ENCODE peak calls at places on chromosomes 5 and 9, in seven cellular contexts. U is A549, M is sigmoid colon, R is stomach, C is K562, D is suprapubic skin, T is GM12878. V is an unnamed sample.

GRCh38 chr5:127673401-127673800 is 24.5 kb downstream of the CTXN3 start:
- DNase-seq in U (no peak), M (no peak), R (no peak), C (no peak), D (no peak), T (no peak), V (no peak)

GRCh38 chr9:33164138-33164809 is 2.9 kb downstream of the B4GALT1 start:
- DNase-seq in U (no peak), M (no peak), R (no peak), C (no peak), D (no peak), T (no peak), V (peak)

GRCh38 chr5:132501961-132502931 is 11.7 kb upstream of the IRF1 start:
- DNase-seq in U (no peak), M (no peak), R (peak), C (no peak), D (no peak), T (no peak), V (peak)

GRCh38 chr9:133731876-133732321 is 6.3 kb downstream of the SARDH start:
- DNase-seq in U (peak), M (no peak), R (peak), C (peak), D (no peak), T (no peak), V (no peak)

GRCh38 chr5:104606258-104606829 is 1043.8 kb upstream of the NUDT12 start:
- DNase-seq in U (no peak), M (no peak), R (no peak), C (no peak), D (no peak), T (no peak), V (no peak)

GRCh38 chr9:125747765-125748510 is 765 bp downstream of the PBX3 start:
- DNase-seq in U (peak), M (peak), R (peak), C (peak), D (no peak), T (no peak), V (peak)

GRCh38 chr5:133977161-133977787 is 8.8 kb upstream of the C5orf15 start:
- DNase-seq in U (no peak), M (no peak), R (peak), C (no peak), D (no peak), T (peak), V (no peak)

GRCh38 chr5:19547640-19548039 is 440.4 kb downstream of the CDH18 start:
- DNase-seq in U (no peak), M (no peak), R (no peak), C (no peak), D (no peak), T (no peak), V (no peak)

GRCh38 chr5:92505145-92505544 is 1075.9 kb downstream of the NR2F1-AS1 start:
- DNase-seq in U (no peak), M (no peak), R (no peak), C (no peak), D (no peak), T (no peak), V (no peak)

GRCh38 chr9:14705079-14705478 is 11.8 kb upstream of the ZDHHC21 start:
- DNase-seq in U (no peak), M (no peak), R (no peak), C (no peak), D (no peak), T (no peak), V (no peak)

GRCh38 chr9:90894956-90895687 is 93.5 kb downstream of the SYK start:
- DNase-seq in U (peak), M (no peak), R (no peak), C (peak), D (no peak), T (no peak), V (no peak)

GRCh38 chr9:107740088-107740980 is 250.8 kb upstream of the KLF4 start:
- DNase-seq in U (no peak), M (no peak), R (no peak), C (no peak), D (peak), T (no peak), V (no peak)

GRCh38 chr5:154179846-154180710 is 10.5 kb upstream of the GALNT10 start:
- DNase-seq in U (peak), M (peak), R (no peak), C (peak), D (no peak), T (no peak), V (no peak)

GRCh38 chr9:89400398-89401116 is 82.3 kb downstream of the SECISBP2 start:
- DNase-seq in U (no peak), M (no peak), R (no peak), C (no peak), D (no peak), T (no peak), V (no peak)

GRCh38 chr5:171494452-171495121 is 75.1 kb downstream of the FGF18 start:
- DNase-seq in U (peak), M (peak), R (no peak), C (peak), D (peak), T (no peak), V (no peak)

GRCh38 chr9:112174965-112175795 is at the start of gene SUSD1:
- DNase-seq in U (no peak), M (no peak), R (peak), C (peak), D (peak), T (no peak), V (peak)

GRCh38 chr9:112726428-112726827 is 8.5 kb upstream of the INIP start:
- DNase-seq in U (no peak), M (no peak), R (no peak), C (no peak), D (no peak), T (no peak), V (no peak)

GRCh38 chr9:93507780-93508179 is 54.4 kb upstream of the FAM120AOS start:
- DNase-seq in U (no peak), M (no peak), R (no peak), C (no peak), D (no peak), T (no peak), V (no peak)

GRCh38 chr5:168530751-168531150 is 1.6 kb downstream of the FBLL1 start:
- DNase-seq in U (no peak), M (no peak), R (no peak), C (no peak), D (no peak), T (no peak), V (no peak)

GRCh38 chr5:42634575-42634974 is 122.0 kb upstream of the CCDC152 start:
- DNase-seq in U (no peak), M (no peak), R (no peak), C (no peak), D (no peak), T (no peak), V (no peak)

GRCh38 chr5:74622122-74622521 is 18.4 kb downstream of the ENC1 start:
- DNase-seq in U (no peak), M (no peak), R (no peak), C (no peak), D (no peak), T (no peak), V (no peak)

GRCh38 chr5:61790678-61791077 is 458.6 kb downstream of the ZSWIM6 start:
- DNase-seq in U (no peak), M (no peak), R (peak), C (no peak), D (no peak), T (no peak), V (peak)

GRCh38 chr9:32877103-32877502 is 93.8 kb downstream of the TMEM215 start:
- DNase-seq in U (no peak), M (no peak), R (no peak), C (no peak), D (no peak), T (no peak), V (no peak)

GRCh38 chr5:106874531-106874930 is 796.2 kb downstream of the EFNA5 start:
- DNase-seq in U (no peak), M (no peak), R (no peak), C (no peak), D (no peak), T (no peak), V (no peak)

GRCh38 chr5:24059006-24059405 is 551.6 kb downstream of the PRDM9 start:
- DNase-seq in U (no peak), M (no peak), R (no peak), C (no peak), D (no peak), T (no peak), V (no peak)

GRCh38 chr9:69204869-69205268 is 30.8 kb downstream of the TJP2 start:
- DNase-seq in U (no peak), M (peak), R (no peak), C (no peak), D (no peak), T (no peak), V (no peak)

GRCh38 chr9:95506692-95507455 is 9.9 kb downstream of the PTCH1 start:
- DNase-seq in U (peak), M (peak), R (peak), C (peak), D (no peak), T (no peak), V (peak)

GRCh38 chr9:114108016-114108833 is 9.1 kb upstream of the KIF12 start:
- DNase-seq in U (peak), M (peak), R (peak), C (peak), D (no peak), T (no peak), V (peak)

GRCh38 chr9:87375397-87376073 is 122.1 kb upstream of the DAPK1 start:
- DNase-seq in U (peak), M (no peak), R (no peak), C (no peak), D (no peak), T (no peak), V (no peak)
- TF ChIP-seq EP300 in U (peak), M (no peak), R (no peak), C (no peak), D (no peak), T (no peak), V (no peak)

DNA sequence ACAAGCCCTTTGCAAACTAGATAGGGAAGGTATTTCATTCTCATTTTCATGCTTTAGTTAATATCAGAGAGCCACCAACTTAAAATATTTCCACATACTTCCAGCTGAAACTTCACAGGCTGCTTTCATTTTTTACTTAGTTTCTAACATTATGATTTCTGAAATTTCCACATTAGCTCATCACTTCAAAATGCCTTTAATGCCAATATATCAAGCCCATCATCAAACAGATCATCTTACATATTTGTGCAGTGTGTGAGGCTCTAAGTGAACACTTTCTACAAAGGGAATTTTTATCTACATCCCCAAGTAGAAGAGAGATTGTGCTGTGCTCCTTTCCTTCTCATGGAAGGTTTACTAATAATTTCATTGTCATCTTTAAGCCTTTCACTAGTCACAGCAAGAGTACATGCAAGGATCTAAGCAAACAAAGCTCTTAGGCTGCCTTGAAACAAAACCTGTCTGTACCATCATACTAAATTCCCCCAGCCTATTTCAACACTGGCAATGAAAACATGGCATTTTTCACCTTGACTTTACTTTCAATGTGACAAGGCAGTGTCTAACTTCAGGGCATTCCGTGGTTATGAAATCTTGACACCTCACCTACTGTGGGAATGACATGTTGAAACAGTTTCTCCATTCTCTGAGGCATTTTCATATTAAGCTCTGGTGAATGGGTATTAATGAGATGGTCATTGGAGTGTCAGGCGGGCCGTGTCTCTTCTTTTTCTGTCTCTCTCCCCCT is 45.4 kb downstream of the PPP2R2B start:
- DNase-seq in U (no peak), M (no peak), R (no peak), C (no peak), D (no peak), T (no peak), V (no peak)
- TF ChIP-seq EP300 in U (no peak), M (no peak), R (no peak), C (no peak), D (no peak), T (no peak), V (no peak)

GRCh38 chr5:57434227-57434640 is 48.4 kb downstream of the ACTBL2 start:
- DNase-seq in U (no peak), M (no peak), R (no peak), C (no peak), D (no peak), T (no peak), V (no peak)
- TF ChIP-seq EP300 in U (no peak), M (no peak), R (no peak), C (no peak), D (no peak), T (no peak), V (no peak)

GRCh38 chr5:68264024-68264956 is 48.7 kb downstream of the PIK3R1 start:
- DNase-seq in U (no peak), M (no peak), R (no peak), C (no peak), D (no peak), T (no peak), V (no peak)
- TF ChIP-seq EP300 in U (no peak), M (no peak), R (no peak), C (no peak), D (no peak), T (no peak), V (no peak)

DNA sequence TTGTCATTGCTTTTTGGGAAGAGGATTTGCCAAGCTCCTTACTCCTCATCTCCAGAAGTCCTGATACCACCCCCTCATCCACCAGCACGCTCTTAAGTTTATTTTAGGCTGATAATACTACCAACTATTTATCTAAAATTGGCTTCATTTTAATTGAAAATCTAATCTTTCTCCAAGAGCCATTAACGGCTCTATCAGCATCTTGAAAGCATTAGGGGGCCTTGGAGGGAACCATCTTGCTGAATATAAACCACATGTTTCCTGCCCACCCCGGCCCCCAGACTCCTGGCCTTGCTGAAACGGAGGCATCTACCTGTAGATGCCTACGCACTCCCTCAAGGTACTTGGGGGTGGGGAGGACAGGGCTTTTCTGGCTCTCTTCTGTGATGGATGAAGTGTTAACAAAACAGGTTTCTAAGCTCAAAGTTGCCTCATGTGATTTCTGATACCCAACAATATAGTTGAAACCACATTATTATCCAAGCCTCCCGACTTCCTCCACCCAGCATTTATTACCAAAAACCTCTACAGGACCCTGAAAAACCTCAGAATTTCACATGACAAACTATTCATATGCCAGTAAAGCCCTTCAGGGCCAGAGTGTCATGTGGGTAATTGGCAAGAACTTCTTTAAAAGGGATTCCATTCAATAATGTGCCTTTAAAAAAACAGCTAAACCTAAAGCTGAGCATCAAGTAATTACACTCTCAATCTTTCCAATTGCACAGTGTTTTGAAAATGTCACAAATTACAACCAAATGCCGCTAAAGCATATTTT is 96.7 kb downstream of the SAXO1 start:
- DNase-seq in U (no peak), M (no peak), R (no peak), C (no peak), D (no peak), T (no peak), V (no peak)
- TF ChIP-seq EP300 in U (no peak), M (no peak), R (no peak), C (no peak), D (no peak), T (no peak), V (no peak)

DNA sequence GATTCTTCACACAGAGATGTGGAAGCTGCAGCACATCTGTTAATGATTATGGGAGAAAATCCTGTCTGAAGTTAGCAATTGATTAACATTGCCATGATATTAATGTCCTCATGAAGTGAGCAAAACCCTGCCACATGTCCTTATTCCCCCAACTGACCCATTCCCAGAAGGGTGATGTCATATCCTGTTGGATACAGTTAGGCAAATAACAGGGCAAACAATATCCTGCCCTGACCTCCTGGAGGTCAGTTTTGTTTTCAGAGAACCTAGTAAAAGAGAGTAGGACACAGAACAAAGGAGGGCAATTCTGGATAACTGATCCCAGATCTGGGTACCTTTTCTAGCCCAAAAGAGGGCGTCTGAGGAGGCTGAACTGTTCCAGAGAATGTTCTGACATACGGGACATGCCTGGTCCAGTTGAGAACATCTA is 11.0 kb downstream of the ABLIM3 start:
- DNase-seq in U (peak), M (no peak), R (no peak), C (no peak), D (no peak), T (no peak), V (no peak)
- TF ChIP-seq EP300 in U (no peak), M (no peak), R (no peak), C (no peak), D (no peak), T (no peak), V (no peak)

GRCh38 chr5:73433982-73434342 is 14.6 kb downstream of the FOXD1 start:
- DNase-seq in U (no peak), M (no peak), R (no peak), C (no peak), D (no peak), T (no peak), V (no peak)

GRCh38 chr5:73434461-73434860 is 14.1 kb downstream of the FOXD1 start:
- DNase-seq in U (no peak), M (no peak), R (no peak), C (no peak), D (no peak), T (no peak), V (no peak)

GRCh38 chr5:73433272-73433981 is 15.2 kb downstream of the FOXD1 start:
- DNase-seq in U (no peak), M (no peak), R (no peak), C (no peak), D (no peak), T (no peak), V (no peak)

GRCh38 chr5:73435640-73436534 is 12.7 kb downstream of the FOXD1 start:
- DNase-seq in U (no peak), M (no peak), R (no peak), C (no peak), D (no peak), T (no peak), V (no peak)

GRCh38 chr5:73434921-73435320 is 13.7 kb downstream of the FOXD1 start:
- DNase-seq in U (no peak), M (no peak), R (no peak), C (no peak), D (no peak), T (no peak), V (no peak)
- TF ChIP-seq EP300 in U (no peak), M (no peak), R (no peak), C (no peak), D (no peak), T (no peak), V (no peak)

V was measured in transverse colon.